ENCODE peak calls at places on chromosomes 5 and 9, in nine cellular contexts. H is heart right ventricle, S is foreskin fibroblast, X is left ventricle myocardium inferior, G is cardiac muscle cell, W is cardiac fibroblast, F is colonic mucosa, P is BJ, E is lower lobe of right lung. B is an unnamed sample.

GRCh38 chr9:83410701-83411100 is 127.5 kb downstream of the FRMD3 start:
- DNase-seq in F (no peak), X (no peak), W (no peak), G (no peak), H (no peak), E (no peak), S (peak), P (no peak), B (no peak)

GRCh38 chr5:169856571-169856970 is 123.7 kb downstream of the INSYN2B start:
- DNase-seq in E (no peak), G (peak), F (no peak), W (peak), P (peak), X (no peak), H (no peak), S (peak), B (no peak)

GRCh38 chr5:105150324-105150723 is 1587.7 kb upstream of the NUDT12 start:
- DNase-seq in P (no peak), W (no peak), X (no peak), H (no peak), G (no peak), S (no peak), F (no peak), E (no peak), B (no peak)

GRCh38 chr5:98769256-98770157 is 4.0 kb upstream of the RGMB start:
- DNase-seq in P (no peak), W (peak), S (peak), E (peak), X (peak), H (peak), F (peak), G (peak), B (peak)

GRCh38 chr5:2038337-2039179 is 155.8 kb upstream of the IRX4 start:
- DNase-seq in E (peak), X (peak), H (peak), F (peak), S (peak), W (peak), P (no peak), G (peak), B (peak)

GRCh38 chr9:137456864-137457405 is 2.2 kb downstream of the NSMF start:
- DNase-seq in F (no peak), H (no peak), W (no peak), X (no peak), E (peak), S (no peak), G (no peak), P (no peak), B (peak)

GRCh38 chr5:136087961-136088871 is 44.4 kb upstream of the SMAD5 start:
- DNase-seq in H (peak), G (peak), E (peak), X (peak), S (peak), P (no peak), F (peak), W (peak), B (no peak)

GRCh38 chr9:114721491-114722362 is 39.7 kb upstream of the TEX48 start:
- DNase-seq in W (no peak), X (no peak), P (peak), E (no peak), G (peak), F (peak), H (no peak), S (peak), B (peak)

GRCh38 chr9:4936277-4936676 is 48.8 kb upstream of the JAK2 start:
- DNase-seq in X (no peak), F (no peak), E (no peak), S (no peak), P (no peak), H (no peak), G (no peak), W (no peak), B (no peak)

GRCh38 chr9:72204062-72204461 is 54.8 kb downstream of the GDA start:
- DNase-seq in G (no peak), E (no peak), X (no peak), S (no peak), W (no peak), H (no peak), F (no peak), P (no peak), B (no peak)

GRCh38 chr5:36414869-36415282 is 113.2 kb upstream of the RANBP3L start:
- DNase-seq in X (no peak), P (no peak), S (peak), G (peak), W (peak), F (no peak), E (no peak), H (no peak), B (no peak)

GRCh38 chr9:112541690-112542089 is 55.1 kb downstream of the KIAA1958 start:
- DNase-seq in E (no peak), X (no peak), H (no peak), S (peak), G (peak), P (no peak), W (peak), F (no peak), B (no peak)

GRCh38 chr9:4490705-4491620 is 695 bp downstream of the SLC1A1 start:
- DNase-seq in S (peak), G (no peak), W (peak), X (no peak), E (no peak), H (peak), F (peak), P (no peak), B (peak)

GRCh38 chr9:128159073-128159783 is 837 bp upstream of the BBLN start:
- DNase-seq in F (peak), S (no peak), W (no peak), G (no peak), H (no peak), P (no peak), E (no peak), X (no peak), B (no peak)

GRCh38 chr5:128667148-128667547 is 129.1 kb upstream of the FBN2 start:
- DNase-seq in E (no peak), X (no peak), H (no peak), G (no peak), W (no peak), P (no peak), S (no peak), F (no peak), B (no peak)

GRCh38 chr9:2024888-2025781 is 10.0 kb downstream of the SMARCA2 start:
- DNase-seq in H (no peak), P (no peak), S (no peak), F (no peak), E (no peak), X (no peak), G (peak), W (peak), B (no peak)

GRCh38 chr9:106675780-106676179 is 187.2 kb upstream of the ZNF462 start:
- DNase-seq in E (no peak), G (no peak), X (peak), W (no peak), S (no peak), H (peak), F (no peak), P (no peak), B (no peak)

GRCh38 chr5:151741678-151742423 is 16.6 kb downstream of the ATOX1 start:
- DNase-seq in W (peak), X (no peak), P (no peak), F (no peak), H (no peak), G (no peak), E (no peak), S (peak), B (no peak)

GRCh38 chr5:72387985-72388384 is 67.8 kb downstream of the PTCD2 start:
- DNase-seq in H (no peak), F (no peak), S (peak), E (no peak), P (no peak), G (peak), X (no peak), W (peak), B (no peak)

GRCh38 chr9:101342595-101342994 is 42.2 kb downstream of the BAAT start:
- DNase-seq in F (no peak), S (no peak), W (no peak), E (no peak), P (no peak), G (no peak), X (no peak), H (no peak), B (no peak)

GRCh38 chr5:145811834-145812625 is 23.1 kb downstream of the PRELID2 start:
- DNase-seq in G (peak), W (peak), E (no peak), P (no peak), X (no peak), S (peak), H (no peak), F (no peak), B (no peak)

GRCh38 chr5:161547573-161548471 is 1.3 kb upstream of the GABRB2 start:
- DNase-seq in G (no peak), P (no peak), F (peak), S (no peak), H (no peak), E (no peak), W (no peak), X (no peak), B (no peak)

GRCh38 chr9:127970401-127971313 is 10.1 kb downstream of the EEIG1 start:
- DNase-seq in H (no peak), S (no peak), W (no peak), P (no peak), G (no peak), X (no peak), E (no peak), F (no peak), B (no peak)

GRCh38 chr5:128826290-128826689 is 139.0 kb upstream of the SLC27A6 start:
- DNase-seq in S (peak), E (no peak), G (no peak), X (no peak), F (no peak), W (peak), H (no peak), P (no peak), B (no peak)

GRCh38 chr9:35652829-35653209 is 2.1 kb upstream of the SIT1 start:
- DNase-seq in W (no peak), S (no peak), X (no peak), H (no peak), F (no peak), E (no peak), P (no peak), G (no peak), B (no peak)

GRCh38 chr5:98779264-98779877 is 5.9 kb downstream of the RGMB start:
- DNase-seq in G (no peak), S (peak), W (no peak), F (peak), P (no peak), E (no peak), H (no peak), X (no peak), B (peak)

GRCh38 chr5:168268949-168269943 is 22.2 kb upstream of the WWC1 start:
- DNase-seq in H (peak), E (peak), G (peak), W (peak), X (peak), S (peak), P (no peak), F (peak), B (peak)

GRCh38 chr5:57492632-57493031 is 10.0 kb upstream of the ACTBL2 start:
- DNase-seq in W (no peak), H (no peak), F (no peak), S (no peak), P (no peak), G (no peak), E (no peak), X (no peak), B (no peak)

GRCh38 chr9:120926397-120926928 is at the start of gene TRAF1:
- DNase-seq in G (no peak), F (no peak), E (no peak), S (no peak), P (no peak), X (no peak), H (no peak), W (no peak), B (no peak)

GRCh38 chr5:137570070-137570469 is 70.9 kb upstream of the SPOCK1 start:
- DNase-seq in S (peak), P (no peak), G (no peak), F (no peak), X (no peak), E (no peak), H (no peak), W (no peak), B (no peak)

GRCh38 chr5:127987354-127988148 is 96.0 kb upstream of the SLC12A2 start:
- DNase-seq in H (no peak), X (no peak), F (no peak), P (no peak), W (no peak), E (no peak), G (peak), S (peak), B (no peak)

GRCh38 chr5:95555553-95555952 is 652 bp downstream of the ARSK start:
- DNase-seq in X (no peak), H (no peak), W (peak), P (no peak), F (no peak), G (no peak), E (no peak), S (no peak), B (no peak)

GRCh38 chr5:37831821-37832524 is 7.9 kb downstream of the GDNF start:
- DNase-seq in S (peak), F (no peak), H (no peak), W (peak), E (no peak), X (no peak), G (no peak), P (no peak), B (no peak)

GRCh38 chr5:37834542-37835399 is 5.1 kb downstream of the GDNF start:
- DNase-seq in P (no peak), G (no peak), S (peak), X (no peak), E (no peak), W (no peak), F (no peak), H (no peak), B (no peak)

GRCh38 chr5:37836173-37837100 is 3.4 kb downstream of the GDNF start:
- DNase-seq in E (no peak), X (peak), H (peak), W (peak), S (peak), P (no peak), F (no peak), G (peak), B (no peak)

GRCh38 chr5:37835400-37835973 is 4.4 kb downstream of the GDNF start:
- DNase-seq in G (no peak), H (no peak), E (no peak), S (no peak), X (no peak), P (no peak), F (no peak), W (peak), B (no peak)

DNA sequence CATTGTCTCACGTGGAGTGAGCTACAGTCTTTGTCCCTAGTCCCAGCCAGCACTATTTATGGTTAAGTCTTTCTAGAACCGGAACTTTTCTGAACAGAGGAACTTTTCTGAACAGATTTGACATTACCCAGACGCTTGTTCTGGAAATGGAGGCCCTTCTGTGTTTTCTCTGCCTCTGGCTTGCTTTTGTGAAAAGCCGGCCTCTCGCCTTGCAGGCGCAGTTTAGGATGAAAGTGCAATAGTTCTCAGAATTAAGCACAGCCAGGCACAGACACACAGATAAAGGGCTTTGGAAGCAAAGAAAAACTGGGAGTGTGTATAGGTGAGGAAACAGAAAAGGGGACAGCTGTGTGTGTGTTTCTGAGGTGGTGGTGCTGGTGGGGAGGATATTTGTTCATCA is 5.9 kb downstream of the GDNF start:
- DNase-seq in P (no peak), F (no peak), W (no peak), X (no peak), G (no peak), S (no peak), E (no peak), H (no peak), B (no peak)
- H3K4me3 ChIP-seq in P (no peak), F (no peak), W (no peak), X (no peak), G (no peak), S (no peak), E (no peak), H (no peak), B (no peak)

DNA sequence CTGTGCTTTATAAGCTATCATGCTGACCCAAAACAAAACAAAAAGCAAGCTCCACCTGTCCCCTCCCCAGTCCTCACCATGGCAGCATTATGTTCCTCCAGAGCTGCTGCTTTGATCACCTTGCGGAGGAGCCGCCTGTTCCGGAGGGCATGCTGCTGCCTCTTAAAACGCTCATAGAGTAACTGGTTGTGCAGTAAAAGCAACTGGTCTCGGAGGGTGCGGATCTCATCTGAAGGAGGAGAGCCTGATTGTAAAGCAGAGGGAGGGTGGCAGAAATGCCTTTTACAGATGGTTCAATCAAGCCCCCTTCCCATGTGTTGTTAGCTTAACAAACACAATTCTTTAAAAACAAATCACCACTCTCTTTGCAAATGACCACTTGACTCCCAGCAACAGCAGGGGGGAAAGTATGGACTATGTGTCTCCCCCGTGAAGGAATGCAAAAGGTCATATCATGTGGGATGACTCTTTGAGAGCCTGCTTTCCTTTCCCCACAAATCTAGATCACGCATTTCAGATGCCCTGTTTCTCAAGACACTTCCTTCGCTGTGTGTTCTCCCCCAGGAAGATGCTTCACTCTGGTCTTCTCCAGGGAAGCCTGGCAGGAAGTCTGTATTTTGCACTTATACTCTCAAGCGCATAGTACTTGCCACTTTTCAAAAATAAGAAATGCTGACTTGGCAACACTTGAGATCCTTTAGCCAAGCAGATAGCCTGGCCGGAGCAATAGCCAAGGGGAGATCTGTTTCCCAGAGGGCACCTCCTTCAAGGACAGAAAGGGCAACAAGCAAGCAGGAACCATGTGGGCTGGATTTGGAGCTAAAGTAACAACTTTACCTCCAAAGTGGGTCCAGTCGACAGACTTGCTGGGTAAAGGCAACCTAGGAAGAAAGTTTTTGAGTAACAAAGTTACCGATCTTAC is 25.1 kb downstream of the SPACA9 start:
- DNase-seq in H (no peak), S (no peak), F (no peak), X (no peak), W (no peak), G (no peak), E (no peak), P (no peak), B (no peak)
- H3K4me3 ChIP-seq in H (no peak), S (no peak), F (no peak), X (no peak), W (no peak), G (no peak), E (no peak), P (no peak), B (no peak)

DNA sequence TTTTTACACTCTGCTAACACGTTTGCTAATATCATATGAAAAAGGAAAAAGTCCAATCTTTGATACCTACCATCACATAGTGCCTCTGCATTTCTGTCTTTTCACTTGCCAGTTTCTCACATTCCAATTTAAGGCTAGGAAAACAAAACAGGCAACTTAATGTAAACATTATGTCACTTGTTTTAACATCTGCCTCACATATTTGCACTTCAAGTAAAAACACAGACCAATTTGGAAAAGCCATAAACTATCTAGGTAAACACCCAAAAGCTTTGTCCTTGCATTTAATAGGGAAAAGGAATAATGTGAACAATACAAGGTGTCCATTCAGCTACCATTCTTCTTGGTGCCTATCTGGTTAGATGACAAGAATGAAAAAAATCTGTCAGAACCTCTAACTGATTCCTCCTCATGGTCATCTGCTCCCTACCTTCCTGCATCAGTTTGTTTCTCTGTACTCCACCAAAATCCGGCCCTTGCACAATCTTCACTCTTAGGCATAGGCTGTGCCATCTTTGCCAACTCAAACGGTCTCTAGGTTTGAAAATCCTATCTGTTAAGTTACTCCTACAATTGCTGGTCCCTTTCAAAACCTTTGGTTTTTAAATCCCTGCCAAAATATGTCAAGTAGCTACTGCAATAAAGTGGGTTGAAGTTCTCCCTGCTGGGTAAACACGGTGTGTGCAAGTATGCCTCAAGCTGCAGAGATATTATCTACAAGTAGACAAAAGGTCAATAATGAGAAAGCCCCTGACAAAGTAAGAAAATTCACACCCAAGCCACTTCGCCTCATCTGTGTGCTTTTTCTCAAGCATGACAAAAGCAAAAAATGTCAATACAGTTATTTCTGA is 3.4 kb downstream of the TLE1 start:
- DNase-seq in G (peak), X (no peak), F (peak), S (peak), P (no peak), H (no peak), E (no peak), W (peak), B (no peak)
- H3K4me3 ChIP-seq in G (no peak), X (peak), F (peak), S (peak), P (no peak), H (peak), E (peak), W (no peak), B (peak)

GRCh38 chr9:119005162-119005561 is 364.1 kb downstream of the BRINP1 start:
- DNase-seq in P (no peak), G (no peak), E (no peak), X (no peak), S (peak), H (no peak), F (no peak), W (no peak), B (no peak)

GRCh38 chr9:119003882-119004617 is 365.2 kb downstream of the BRINP1 start:
- DNase-seq in F (no peak), W (peak), S (peak), H (no peak), X (no peak), P (no peak), G (no peak), E (no peak), B (no peak)

GRCh38 chr9:119004618-119004990 is 364.6 kb downstream of the BRINP1 start:
- DNase-seq in X (peak), E (no peak), H (peak), S (peak), W (peak), F (peak), G (peak), P (peak), B (peak)

GRCh38 chr9:119009253-119009652 is 360.0 kb downstream of the BRINP1 start:
- DNase-seq in S (peak), F (no peak), W (no peak), X (no peak), G (no peak), E (no peak), H (no peak), P (no peak), B (no peak)
- H3K4me3 ChIP-seq in S (no peak), F (no peak), W (no peak), X (no peak), G (no peak), E (no peak), H (no peak), P (no peak), B (no peak)

GRCh38 chr9:18543406-18543965 is 69.5 kb downstream of the ADAMTSL1 start:
- DNase-seq in F (no peak), H (no peak), S (peak), P (peak), W (peak), G (peak), X (no peak), E (no peak), B (no peak)
- H3K4me3 ChIP-seq in F (no peak), H (no peak), S (no peak), P (no peak), W (no peak), G (no peak), X (no peak), E (no peak), B (no peak)

B was measured in right lobe of liver.